ENCODE peak calls at places on chromosomes 7 and 10, in nine cellular contexts. B, W, I, L, F, T, E, Q and O are unnamed samples.

GRCh38 chr10:35540296-35541164 is 64.6 kb upstream of the GJD4 start:
- DNase-seq in T (no peak), F (no peak), W (no peak), I (no peak), E (no peak), Q (no peak), B (no peak), L (no peak), O (no peak)

GRCh38 chr10:35925511-35925910 is 283.4 kb upstream of the FZD8 start:
- DNase-seq in I (no peak), Q (no peak), F (no peak), B (no peak), E (no peak), T (no peak), W (no peak), L (no peak), O (no peak)

GRCh38 chr10:104681485-104681884 is 40.4 kb downstream of the SORCS3 start:
- DNase-seq in Q (no peak), F (no peak), E (no peak), W (no peak), B (no peak), T (no peak), L (no peak), I (no peak), O (no peak)

GRCh38 chr7:108211382-108212201 is 81.4 kb upstream of the LAMB4 start:
- DNase-seq in L (no peak), I (no peak), E (no peak), T (no peak), Q (no peak), F (no peak), B (no peak), W (peak), O (no peak)

GRCh38 chr7:113705439-113705838 is 213.4 kb downstream of the PPP1R3A start:
- DNase-seq in T (no peak), W (no peak), F (no peak), L (no peak), Q (no peak), B (no peak), E (no peak), I (no peak), O (no peak)

GRCh38 chr7:24025094-24025493 is 258.9 kb upstream of the NPY start:
- DNase-seq in T (no peak), Q (no peak), W (no peak), F (no peak), I (no peak), B (no peak), L (no peak), E (no peak), O (no peak)

GRCh38 chr7:75842836-75843446 is 29.3 kb upstream of the CCL24 start:
- DNase-seq in E (no peak), L (no peak), I (no peak), T (no peak), B (no peak), W (no peak), Q (peak), F (no peak), O (no peak)

GRCh38 chr7:85119934-85120333 is 66.9 kb downstream of the SEMA3D start:
- DNase-seq in F (no peak), I (no peak), T (no peak), L (no peak), B (no peak), Q (no peak), W (no peak), E (no peak), O (no peak)

GRCh38 chr7:155205368-155206285 is 92.1 kb upstream of the INSIG1 start:
- DNase-seq in I (peak), T (no peak), B (peak), F (no peak), E (peak), W (no peak), Q (peak), L (no peak), O (peak)

GRCh38 chr10:112346774-112347173 is 27.1 kb upstream of the ACSL5 start:
- DNase-seq in B (no peak), W (no peak), T (no peak), I (no peak), Q (no peak), E (no peak), L (no peak), F (no peak), O (no peak)

GRCh38 chr7:156751319-156751718 is 110.7 kb downstream of the RNF32 start:
- DNase-seq in B (no peak), I (no peak), Q (peak), W (no peak), F (no peak), T (no peak), E (no peak), L (no peak), O (no peak)

GRCh38 chr10:44392420-44392819 is 7.5 kb upstream of the CXCL12 start:
- DNase-seq in E (no peak), B (no peak), L (no peak), T (no peak), I (no peak), Q (no peak), F (no peak), W (no peak), O (no peak)

GRCh38 chr7:39667354-39667923 is 44.1 kb downstream of the RALA start:
- DNase-seq in F (no peak), L (no peak), I (no peak), Q (no peak), T (peak), B (no peak), E (no peak), W (no peak), O (no peak)

GRCh38 chr10:57880441-57881301 is 387.0 kb downstream of the IPMK start:
- DNase-seq in Q (no peak), L (no peak), I (no peak), E (no peak), F (no peak), W (no peak), B (no peak), T (no peak), O (no peak)

GRCh38 chr10:92844746-92845145 is 3.6 kb upstream of the EXOC6 start:
- DNase-seq in Q (no peak), B (no peak), W (no peak), I (no peak), T (peak), L (no peak), F (no peak), E (no peak), O (no peak)

GRCh38 chr10:78976825-78977760 is 91.7 kb upstream of the ZMIZ1 start:
- DNase-seq in W (no peak), B (no peak), T (no peak), F (no peak), L (no peak), E (no peak), Q (no peak), I (no peak), O (no peak)

GRCh38 chr7:44223362-44224114 is 22.8 kb downstream of the YKT6 start:
- DNase-seq in W (no peak), B (no peak), I (no peak), T (peak), E (no peak), F (no peak), Q (no peak), L (no peak), O (no peak)

GRCh38 chr10:122740640-122741039 is 41.0 kb upstream of the C10orf120 start:
- DNase-seq in L (no peak), E (no peak), Q (no peak), F (no peak), I (no peak), T (no peak), B (no peak), W (peak), O (no peak)

GRCh38 chr10:104267721-104268690 is 978 bp upstream of the GSTO2 start:
- DNase-seq in L (no peak), W (no peak), F (no peak), B (no peak), E (no peak), I (peak), T (no peak), Q (no peak), O (no peak)

GRCh38 chr7:89332026-89332425 is 536.5 kb upstream of the TEX47 start:
- DNase-seq in Q (no peak), E (no peak), F (no peak), T (no peak), W (no peak), I (no peak), B (no peak), L (no peak), O (no peak)

GRCh38 chr10:20088302-20088701 is 272.1 kb downstream of the PLXDC2 start:
- DNase-seq in T (no peak), W (no peak), Q (no peak), I (no peak), L (no peak), B (no peak), E (no peak), F (no peak), O (no peak)